ENCODE peak calls at places on chromosomes 2 and 18, in nine cellular contexts. P is NCI-H1092 treated with DMSO at 0.1 percent for 48 hours; T is SJSA1; W is Daoy; L is stimulated activated CD8-positive, alpha-beta memory T cell treated with anti-CD3 and anti-CD28 coated beads, Interleukin-15, amount 100 ng/mL, for 24 hours; U is ELF-1; J is AG04449; D is osteocyte; B is HCEC 1CT. X is an unnamed sample.

GRCh38 chr2:7510353-7510752 is 593.1 kb downstream of the RNF144A start:
- DNase-seq in L (no peak), J (no peak), D (no peak), B (no peak), U (no peak), W (no peak), P (no peak), T (no peak), X (no peak)

GRCh38 chr2:233360771-233361176 is 6.5 kb downstream of the DGKD start:
- DNase-seq in B (no peak), U (peak), W (no peak), L (no peak), T (no peak), D (no peak), J (no peak), P (no peak), X (no peak)

GRCh38 chr2:17879137-17879912 is 858 bp downstream of the KCNS3 start:
- DNase-seq in J (no peak), W (peak), P (peak), L (no peak), T (peak), U (peak), D (no peak), B (peak), X (peak)

GRCh38 chr18:74402806-74403433 is 54.2 kb downstream of the DIPK1C start:
- DNase-seq in D (no peak), J (no peak), L (no peak), T (no peak), P (no peak), U (peak), W (no peak), B (no peak), X (no peak)

GRCh38 chr2:197891897-197892442 is 87.6 kb downstream of the PLCL1 start:
- DNase-seq in P (no peak), U (no peak), T (no peak), J (no peak), D (no peak), L (no peak), W (no peak), B (no peak), X (no peak)

GRCh38 chr2:225600444-225600843 is 200.9 kb downstream of the NYAP2 start:
- DNase-seq in U (no peak), D (no peak), W (no peak), B (peak), L (no peak), T (no peak), P (no peak), J (no peak), X (no peak)

GRCh38 chr18:8730080-8730827 is 24.9 kb downstream of the MTCL1 start:
- DNase-seq in J (peak), U (no peak), B (peak), W (peak), P (peak), L (no peak), D (no peak), T (peak), X (peak)

GRCh38 chr18:31070206-31070605 is 27.7 kb upstream of the DSC3 start:
- DNase-seq in J (no peak), L (no peak), D (no peak), U (no peak), W (no peak), B (no peak), P (no peak), T (no peak), X (no peak)

GRCh38 chr18:74197705-74198341 is 49.5 kb downstream of the TIMM21 start:
- DNase-seq in U (no peak), T (peak), D (peak), P (no peak), J (no peak), L (no peak), B (no peak), W (no peak), X (no peak)

GRCh38 chr2:54499666-54500065 is 43.5 kb downstream of the SPTBN1 start:
- DNase-seq in D (no peak), W (no peak), J (no peak), T (no peak), U (no peak), P (no peak), B (no peak), L (no peak), X (no peak)

GRCh38 chr2:12923907-12924610 is 207.3 kb downstream of the TRIB2 start:
- DNase-seq in D (no peak), U (no peak), P (no peak), T (no peak), B (no peak), J (no peak), W (no peak), L (no peak), X (no peak)

GRCh38 chr2:164692958-164693357 is 71.7 kb upstream of the GRB14 start:
- DNase-seq in W (no peak), U (no peak), P (no peak), D (no peak), L (no peak), T (no peak), B (no peak), J (no peak), X (no peak)

GRCh38 chr2:190100298-190100697 is 37.8 kb upstream of the MSTN start:
- DNase-seq in P (no peak), L (no peak), T (no peak), J (no peak), D (no peak), W (no peak), U (no peak), B (no peak), X (no peak)

GRCh38 chr2:232316382-232317190 is 62.0 kb upstream of the ALPP start:
- DNase-seq in T (no peak), B (no peak), D (no peak), J (no peak), L (no peak), P (no peak), U (no peak), W (no peak), X (no peak)

GRCh38 chr2:54366487-54367280 is 89.4 kb upstream of the SPTBN1 start:
- DNase-seq in L (no peak), J (no peak), B (peak), T (no peak), D (no peak), W (no peak), U (no peak), P (no peak), X (no peak)

GRCh38 chr2:172106128-172106961 is 3.6 kb upstream of the DLX2 start:
- DNase-seq in B (peak), L (no peak), W (peak), U (peak), J (no peak), T (no peak), D (peak), P (peak), X (no peak)

GRCh38 chr2:122737429-122738077 is 982.1 kb downstream of the TSN start:
- DNase-seq in U (no peak), B (peak), W (no peak), T (no peak), L (no peak), J (no peak), D (no peak), P (no peak), X (no peak)

GRCh38 chr18:47484068-47484467 is 232.6 kb upstream of the SKOR2 start:
- DNase-seq in L (no peak), T (no peak), W (no peak), B (no peak), U (no peak), P (no peak), J (no peak), D (no peak), X (no peak)

GRCh38 chr2:7405861-7406715 is 488.9 kb downstream of the RNF144A start:
- DNase-seq in D (no peak), P (no peak), J (no peak), L (no peak), U (no peak), T (no peak), B (no peak), W (no peak), X (no peak)

GRCh38 chr2:36507408-36507812 is 90.6 kb downstream of the FEZ2 start:
- DNase-seq in P (peak), L (no peak), J (no peak), D (no peak), T (peak), B (peak), U (peak), W (peak), X (peak)

GRCh38 chr2:71536311-71536710 is 83.0 kb downstream of the DYSF start:
- DNase-seq in J (peak), W (peak), D (no peak), U (no peak), L (no peak), B (no peak), T (no peak), P (no peak), X (no peak)

GRCh38 chr2:21303876-21304275 is 180.1 kb downstream of the TDRD15 start:
- DNase-seq in L (no peak), D (no peak), B (no peak), W (no peak), P (no peak), U (no peak), T (no peak), J (no peak), X (no peak)

GRCh38 chr2:42881732-42882131 is 89.3 kb upstream of the HAAO start:
- DNase-seq in L (no peak), B (peak), W (peak), P (no peak), T (no peak), U (no peak), D (no peak), J (no peak), X (no peak)

GRCh38 chr2:191347881-191348280 is 102.7 kb downstream of the MYO1B start:
- DNase-seq in W (no peak), B (peak), D (no peak), T (no peak), P (no peak), J (no peak), U (no peak), L (no peak), X (no peak)

GRCh38 chr18:45044787-45045186 is 364.1 kb downstream of the SETBP1 start:
- DNase-seq in D (no peak), L (no peak), B (no peak), J (no peak), T (no peak), W (no peak), P (no peak), U (no peak), X (no peak)

X was measured in SW 1271.